ENCODE peak calls at places on chromosome 2, in six cellular contexts. N is dorsolateral prefrontal cortex; Y is stimulated activated CD4-positive, alpha-beta T cell treated with anti-CD3 and anti-CD28 coated beads, Interleukin-12 subunit alpha, Interleukin-12 subunit beta, amount 100 ng/mL, for 24 hours; E is right cardiac atrium; F is germinal center; U is activated CD4-positive, alpha-beta T cell treated with anti-CD3 and anti-CD28 coated beads, Interleukin-2, amount 50 U/mL, for 1 hour. W is an unnamed sample.

GRCh38 chr2:207073791-207074678 is 91.7 kb downstream of the KLF7 start:
- DNase-seq in N (no peak), Y (peak; percentile 20), E (no peak), F (peak; percentile 35), U (no peak), W (peak; percentile 2)

GRCh38 chr2:121194626-121195025 is 90.4 kb downstream of the TFCP2L1 start:
- DNase-seq in N (no peak), Y (no peak), E (no peak), F (no peak), U (no peak), W (no peak)

GRCh38 chr2:68284896-68285295 is 32.6 kb upstream of the PPP3R1 start:
- DNase-seq in N (no peak), Y (no peak), E (peak; percentile 79), F (no peak), U (no peak), W (no peak)

GRCh38 chr2:189350515-189351209 is 90.6 kb upstream of the WDR75 start:
- DNase-seq in N (no peak), Y (no peak), E (peak; percentile 36), F (no peak), U (no peak), W (no peak)

GRCh38 chr2:46656640-46657039 is 177.3 kb downstream of the TMEM247 start:
- DNase-seq in N (no peak), Y (no peak), E (no peak), F (no peak), U (no peak), W (no peak)

GRCh38 chr2:134586289-134586980 is 132.4 kb downstream of the TMEM163 start:
- DNase-seq in N (no peak), Y (no peak), E (no peak), F (peak; percentile 12), U (no peak), W (no peak)

GRCh38 chr2:140880573-140880972 is 1250.2 kb downstream of the LRP1B start:
- DNase-seq in N (no peak), Y (no peak), E (no peak), F (no peak), U (no peak), W (no peak)

GRCh38 chr2:10919776-10920606 is 8.3 kb downstream of the KCNF1 start:
- DNase-seq in N (no peak), Y (no peak), E (no peak), F (no peak), U (no peak), W (no peak)

GRCh38 chr2:55490554-55490953 is 29.0 kb upstream of the CFAP36 start:
- DNase-seq in N (no peak), Y (no peak), E (peak; percentile 76), F (no peak), U (no peak), W (no peak)

GRCh38 chr2:172931923-172932520 is 143.6 kb upstream of the MAP3K20 start:
- DNase-seq in N (no peak), Y (peak; percentile 67), E (peak; percentile 73), F (peak; percentile 8), U (peak; percentile 57), W (peak; percentile 30)

GRCh38 chr2:120959426-120959825 is 223.8 kb downstream of the GLI2 start:
- DNase-seq in N (no peak), Y (no peak), E (peak; percentile 69), F (no peak), U (no peak), W (no peak)